ENCODE peak calls at places on chromosomes 7 and 10, in six cellular contexts. T is H1, P is K562, F is GM12878, I is HepG2, G is HCT116. N is an unnamed sample.

GRCh38 chr7:124765401-124766352 is at the start of gene GPR37:
- DNase-seq in T (peak; percentile 59), P (peak; percentile 72), F (no peak), I (no peak), G (peak; percentile 32), N (peak; percentile 55)

GRCh38 chr7:40899651-40900507 is 765.1 kb downstream of the SUGCT start:
- DNase-seq in T (no peak), P (no peak), F (no peak), I (no peak), G (no peak), N (no peak)

GRCh38 chr7:158140538-158141220 is 446.9 kb downstream of the PTPRN2 start:
- DNase-seq in T (no peak), P (no peak), F (no peak), I (no peak), G (no peak), N (no peak)

GRCh38 chr10:102384053-102384452 is 11.5 kb upstream of the NFKB2 start:
- DNase-seq in T (no peak), P (peak; percentile 51), F (no peak), I (no peak), G (no peak), N (no peak)

GRCh38 chr7:69837387-69838068 is 239.3 kb downstream of the AUTS2 start:
- DNase-seq in T (peak; percentile 73), P (no peak), F (no peak), I (no peak), G (no peak), N (peak; percentile 90)

GRCh38 chr7:111561909-111562732 is at the start of gene IMMP2L:
- DNase-seq in T (peak; percentile 62), P (peak; percentile 98), F (peak; percentile 46), I (peak; percentile 74), G (peak; percentile 77), N (peak; percentile 77)

GRCh38 chr7:20310963-20311742 is 19.5 kb upstream of the ITGB8 start:
- DNase-seq in T (no peak), P (peak; percentile 75), F (peak; percentile 61), I (peak; percentile 25), G (peak; percentile 38), N (no peak)

GRCh38 chr7:98294798-98295382 is 13.4 kb downstream of the BRI3 start:
- DNase-seq in T (peak; percentile 70), P (peak; percentile 82), F (no peak), I (peak; percentile 35), G (peak; percentile 41), N (peak; percentile 61)

GRCh38 chr7:108073305-108074070 is 56.7 kb downstream of the LAMB4 start:
- DNase-seq in T (no peak), P (no peak), F (no peak), I (no peak), G (no peak), N (no peak)

DNA sequence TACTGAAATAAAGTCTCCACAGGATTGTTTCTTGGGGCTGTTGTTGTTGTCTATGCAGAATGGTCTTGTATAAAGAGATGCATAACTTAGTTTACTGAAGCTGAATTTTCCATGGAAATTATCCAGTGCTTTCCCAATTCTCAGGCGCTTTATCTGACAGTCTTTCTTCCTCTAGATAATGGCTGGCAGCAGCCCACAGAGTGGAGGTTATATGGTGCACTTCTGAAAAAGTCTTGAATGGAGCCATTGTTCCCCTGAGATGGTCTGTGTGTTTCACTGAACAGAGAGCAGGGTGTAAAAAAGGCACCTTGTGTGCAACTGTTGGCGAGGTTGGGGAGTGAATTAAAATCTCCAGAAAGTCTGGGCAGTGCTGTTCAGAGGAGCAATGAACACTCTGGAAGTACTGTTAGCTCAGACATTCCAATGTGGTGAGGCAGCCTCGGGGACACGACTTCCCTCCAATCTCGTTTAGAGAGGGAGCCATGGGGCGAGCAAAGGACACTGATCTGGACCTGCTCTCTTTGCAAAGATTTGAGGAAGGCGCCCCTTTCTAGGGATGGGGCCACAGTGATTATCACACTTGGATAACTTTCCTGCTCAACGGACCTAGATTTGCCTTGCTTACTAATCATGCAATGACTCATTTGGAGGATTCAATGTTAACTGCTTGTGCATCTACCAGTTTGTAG is 2.0 kb upstream of the PLCE1 start:
- DNase-seq in T (no peak), P (no peak), F (no peak), I (peak; percentile 57), G (peak; percentile 26), N (peak; percentile 56)
- H3K9ac ChIP-seq in T (no peak overlapping the region), P (no peak overlapping the region), F (no peak overlapping the region), I (no peak overlapping the region), G (no peak overlapping the region), N (no peak overlapping the region)

GRCh38 chr10:24824536-24824935 is 100.8 kb upstream of the ARHGAP21 start:
- DNase-seq in T (no peak), P (no peak), F (no peak), I (no peak), G (no peak), N (no peak)

GRCh38 chr10:24822557-24822956 is 98.9 kb upstream of the ARHGAP21 start:
- DNase-seq in T (no peak), P (no peak), F (peak; percentile 55), I (no peak), G (no peak), N (no peak)

GRCh38 chr10:24824124-24824523 is 100.4 kb upstream of the ARHGAP21 start:
- DNase-seq in T (no peak), P (no peak), F (no peak), I (no peak), G (no peak), N (no peak)

GRCh38 chr10:24820616-24821015 is 96.9 kb upstream of the ARHGAP21 start:
- DNase-seq in T (no peak), P (peak; percentile 13), F (no peak), I (no peak), G (no peak), N (no peak)

DNA sequence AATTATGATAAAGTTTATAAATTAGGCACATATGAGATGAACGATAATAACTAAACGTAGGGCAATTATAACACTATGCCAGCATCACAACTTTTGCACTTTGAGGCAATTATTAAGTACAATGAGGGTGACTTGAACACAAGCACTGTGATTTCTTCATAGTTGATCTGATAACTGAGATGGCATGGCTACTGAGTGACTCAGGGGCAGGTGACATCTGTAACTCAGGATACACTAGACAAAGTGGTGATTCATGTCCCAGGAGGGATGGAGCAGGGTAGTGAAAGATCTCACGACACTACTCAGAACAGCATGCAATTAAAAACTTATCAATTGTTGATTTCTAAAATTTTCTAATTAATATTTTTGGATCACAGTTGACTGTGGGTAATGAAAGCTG is 98.3 kb upstream of the ARHGAP21 start:
- DNase-seq in T (no peak), P (peak; percentile 26), F (no peak), I (peak; percentile 30), G (peak; percentile 21), N (no peak)
- TF ChIP-seq ZNF274 in T (no peak), P (no peak), F (no peak), I (no peak), G (no peak), N (no peak)

GRCh38 chr10:42454313-42454712 is 184.1 kb downstream of the ZNF33B start:
- DNase-seq in T (no peak), P (no peak), F (no peak), I (no peak), G (no peak), N (no peak)
- H3K9me3 ChIP-seq in T (peaks cover 66% of the 10 kb centered on the region), P (no peaks in the 10 kb centered on the region), F (no peaks in the 10 kb centered on the region), I (no peaks in the 10 kb centered on the region), G (no peaks in the 10 kb centered on the region), N (no peaks in the 10 kb centered on the region)

GRCh38 chr7:104328308-104328969 is at the start of gene LHFPL3:
- DNase-seq in T (no peak), P (no peak), F (no peak), I (no peak), G (no peak), N (no peak)

GRCh38 chr7:104327534-104327933 is 869 bp upstream of the LHFPL3 start:
- DNase-seq in T (no peak), P (no peak), F (no peak), I (no peak), G (no peak), N (no peak)

GRCh38 chr7:104328970-104329825 is 795 bp downstream of the LHFPL3 start:
- DNase-seq in T (no peak), P (no peak), F (no peak), I (no peak), G (no peak), N (no peak)

DNA sequence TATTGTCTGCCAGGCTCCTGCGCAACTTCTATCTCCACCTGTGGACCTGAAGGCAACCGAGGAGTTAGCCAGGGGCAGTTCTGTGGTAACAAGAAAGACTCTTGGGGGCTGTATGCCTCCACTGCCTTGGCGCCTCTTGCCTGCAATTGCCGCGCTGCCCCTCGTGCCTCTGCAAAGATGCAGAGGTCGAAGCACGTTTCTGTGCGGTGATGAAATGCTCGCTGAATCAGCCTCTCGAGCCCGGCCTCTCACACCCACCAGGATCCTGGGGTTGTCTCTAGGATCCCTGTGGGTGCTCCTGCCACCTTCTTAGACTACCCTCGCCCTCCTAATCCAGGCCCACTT is 468 bp upstream of the LHFPL3 start:
- DNase-seq in T (no peak), P (no peak), F (no peak), I (no peak), G (no peak), N (no peak)
- H3K9ac ChIP-seq in T (no peak overlapping the region), P (no peak overlapping the region), F (no peak overlapping the region), I (no peak overlapping the region), G (no peak overlapping the region), N (peak overlapping the region; percentile 72)

GRCh38 chr7:42685911-42686310 is 226.0 kb downstream of the C7orf25 start:
- DNase-seq in T (no peak), P (no peak), F (no peak), I (no peak), G (no peak), N (no peak)
- TF ChIP-seq ZNF274 in T (no peak), P (no peak), F (no peak), I (no peak), G (no peak), N (no peak)

GRCh38 chr7:57423768-57424167 is 26.2 kb upstream of the ZNF716 start:
- DNase-seq in T (no peak), P (no peak), F (no peak), I (no peak), G (no peak), N (no peak)
- H3K9me3 ChIP-seq in T (peaks cover 64% of the 10 kb centered on the region), P (no peaks in the 10 kb centered on the region), F (peaks cover 1% of the 10 kb centered on the region), I (peaks cover 76% of the 10 kb centered on the region), G (peaks cover 4% of the 10 kb centered on the region), N (no peaks in the 10 kb centered on the region)

GRCh38 chr7:144775735-144776134 is 60.1 kb downstream of the TPK1 start:
- DNase-seq in T (no peak), P (no peak), F (no peak), I (no peak), G (no peak), N (no peak)
- H3K9ac ChIP-seq in T (no peak overlapping the region), P (no peak overlapping the region), F (no peak overlapping the region), I (no peak overlapping the region), G (no peak overlapping the region), N (no peak overlapping the region)

GRCh38 chr7:134709197-134709596 is 62.5 kb downstream of the BPGM start:
- DNase-seq in T (no peak), P (no peak), F (no peak), I (no peak), G (no peak), N (no peak)

GRCh38 chr7:134712196-134712595 is 65.5 kb downstream of the BPGM start:
- DNase-seq in T (no peak), P (no peak), F (no peak), I (no peak), G (no peak), N (no peak)

GRCh38 chr7:134710511-134710853 is 63.8 kb downstream of the BPGM start:
- DNase-seq in T (no peak), P (no peak), F (no peak), I (no peak), G (no peak), N (no peak)

GRCh38 chr7:134708692-134709091 is 62.0 kb downstream of the BPGM start:
- DNase-seq in T (no peak), P (no peak), F (no peak), I (no peak), G (no peak), N (no peak)

GRCh38 chr7:134710854-134711624 is 64.4 kb downstream of the BPGM start:
- DNase-seq in T (no peak), P (no peak), F (no peak), I (no peak), G (no peak), N (peak; percentile 22)
- TF ChIP-seq ZNF274 in T (no peak), P (no peak), F (no peak), I (no peak), G (no peak), N (no peak)

N was measured in NT2/D1.